ENCODE peak calls at places on chromosomes 3 and 15, in eight cellular contexts. D, R, B, M, A, S, U and N are unnamed samples.

GRCh38 chr3:5331567-5332269 is 144.2 kb downstream of the EDEM1 start:
- DNase-seq in U (no peak), B (no peak), A (no peak), S (no peak), R (no peak), D (no peak), M (no peak), N (no peak)

GRCh38 chr3:45994661-45995369 is 809 bp downstream of the FYCO1 start:
- DNase-seq in B (peak; percentile 41), R (no peak), S (no peak), M (peak; percentile 72), D (peak; percentile 55), A (no peak), U (peak; percentile 47), N (peak; percentile 38)

GRCh38 chr3:126667631-126668449 is 12.9 kb upstream of the TXNRD3 start:
- DNase-seq in S (no peak), R (no peak), B (no peak), A (no peak), U (no peak), D (no peak), M (no peak), N (no peak)

GRCh38 chr3:103711670-103712069 is 1276.9 kb downstream of the ZPLD1 start:
- DNase-seq in S (no peak), B (no peak), A (no peak), R (no peak), U (no peak), D (no peak), M (no peak), N (no peak)

GRCh38 chr15:29452881-29453731 is 183.5 kb upstream of the NSMCE3 start:
- DNase-seq in D (no peak), U (no peak), M (no peak), R (no peak), A (no peak), B (no peak), S (no peak), N (no peak)

GRCh38 chr15:85472349-85472748 is 91.9 kb downstream of the AKAP13 start:
- DNase-seq in S (no peak), B (no peak), A (no peak), M (no peak), U (no peak), D (no peak), R (no peak), N (no peak)

GRCh38 chr3:183730361-183730760 is 32.8 kb downstream of the YEATS2 start:
- DNase-seq in U (no peak), R (no peak), S (no peak), M (no peak), D (no peak), B (no peak), A (no peak), N (no peak)

GRCh38 chr3:195750797-195751520 is 30.2 kb downstream of the MUC20 start:
- DNase-seq in R (no peak), A (no peak), D (no peak), B (no peak), S (no peak), M (no peak), U (no peak), N (no peak)

GRCh38 chr15:75161788-75162414 is 39.8 kb upstream of the C15orf39 start:
- DNase-seq in A (no peak), M (no peak), U (no peak), D (peak; percentile 78), R (peak; percentile 59), S (no peak), B (no peak), N (no peak)

GRCh38 chr3:191425322-191425734 is 35.6 kb upstream of the PYDC2 start:
- DNase-seq in S (no peak), U (no peak), B (no peak), A (no peak), D (no peak), R (no peak), M (no peak), N (peak; percentile 37)

GRCh38 chr3:102525624-102526023 is 90.8 kb downstream of the ZPLD1 start:
- DNase-seq in M (peak; percentile 39), R (no peak), U (no peak), B (no peak), D (no peak), A (no peak), S (no peak), N (no peak)

GRCh38 chr3:88000853-88001252 is 58.0 kb downstream of the CGGBP1 start:
- DNase-seq in R (no peak), D (peak; percentile 39), U (no peak), A (no peak), B (no peak), S (no peak), M (no peak), N (peak; percentile 48)

GRCh38 chr15:90956551-90957104 is 1.9 kb downstream of the RCCD1 start:
- DNase-seq in U (peak; percentile 60), M (peak; percentile 90), D (peak; percentile 93), A (no peak), B (peak; percentile 59), R (peak; percentile 81), S (no peak), N (peak; percentile 79)

GRCh38 chr3:13505147-13506130 is 25.3 kb downstream of the HDAC11 start:
- DNase-seq in R (no peak), B (no peak), D (peak; percentile 31), M (no peak), S (no peak), A (no peak), U (no peak), N (no peak)

GRCh38 chr3:131630812-131631211 is 128.0 kb upstream of the MRPL3 start:
- DNase-seq in S (no peak), D (no peak), R (no peak), U (no peak), A (no peak), B (no peak), M (no peak), N (no peak)

GRCh38 chr15:60801336-60801735 is 322.4 kb upstream of the ICE2 start:
- DNase-seq in B (no peak), R (no peak), M (no peak), U (no peak), S (no peak), A (no peak), D (no peak), N (no peak)

GRCh38 chr3:135930243-135930642 is 35.3 kb upstream of the PPP2R3A start:
- DNase-seq in D (no peak), R (no peak), U (no peak), S (no peak), B (no peak), M (no peak), A (no peak), N (no peak)

GRCh38 chr3:194607592-194608386 is 25.4 kb downstream of the TMEM44 start:
- DNase-seq in M (no peak), U (no peak), A (no peak), R (no peak), B (no peak), D (no peak), S (no peak), N (no peak)

GRCh38 chr15:34837246-34838016 is 42.1 kb upstream of the ACTC1 start:
- DNase-seq in D (no peak), U (no peak), A (peak; percentile 65), R (no peak), S (peak; percentile 44), M (no peak), B (no peak), N (no peak)

GRCh38 chr15:58611731-58612676 is 137.5 kb downstream of the ADAM10 start:
- DNase-seq in D (no peak), M (no peak), U (no peak), A (no peak), R (no peak), S (no peak), B (no peak), N (no peak)

GRCh38 chr3:66383023-66383422 is 117.8 kb downstream of the LRIG1 start:
- DNase-seq in R (no peak), U (no peak), M (no peak), B (no peak), D (no peak), A (no peak), S (no peak), N (no peak)

GRCh38 chr3:24088782-24089181 is 143.7 kb downstream of the NR1D2 start:
- DNase-seq in D (no peak), M (peak; percentile 40), A (no peak), R (no peak), B (no peak), S (no peak), U (no peak), N (no peak)

GRCh38 chr3:145359040-145359439 is 801.9 kb downstream of the PLOD2 start:
- DNase-seq in R (no peak), A (no peak), B (no peak), S (no peak), D (no peak), U (no peak), M (no peak), N (no peak)

GRCh38 chr3:59771760-59772159 is 721.9 kb upstream of the CFAP20DC start:
- DNase-seq in U (no peak), A (peak; percentile 76), D (no peak), R (no peak), B (no peak), S (no peak), M (no peak), N (no peak)